ENCODE peak calls at places on chromosomes 1 and 21, in nine cellular contexts. U is osteocyte; G is stimulated activated CD4-positive, alpha-beta T cell treated with anti-CD3 and anti-CD28 coated beads, Interleukin-1b, Interleukin-23, amount 100 ng/mL, for 1 hour; T is right cardiac atrium; F is amniotic stem cell; R is suprapubic skin; Z is stimulated activated CD8-positive, alpha-beta memory T cell treated with anti-CD3 and anti-CD28 coated beads, Interleukin-4, amount 100 ng/mL, for 24 hours; H is mesothelial cell of epicardium; O is fibroblast of lung. S is an unnamed sample.

GRCh38 chr1:240555524-240555923 is 56.4 kb downstream of the GREM2 start:
- DNase-seq in U (no peak), G (no peak), T (no peak), F (no peak), R (no peak), Z (no peak), H (no peak), O (no peak), S (no peak)

GRCh38 chr1:235954306-235955283 is 87.9 kb upstream of the LYST start:
- DNase-seq in U (peak), G (no peak), T (peak), F (no peak), R (no peak), Z (no peak), H (no peak), O (no peak), S (no peak)

GRCh38 chr1:98331232-98331631 is 330.3 kb upstream of the SNX7 start:
- DNase-seq in U (no peak), G (no peak), T (no peak), F (no peak), R (no peak), Z (no peak), H (no peak), O (no peak), S (no peak)

GRCh38 chr1:39183503-39184353 is 20.8 kb upstream of the MACF1 start:
- DNase-seq in U (no peak), G (peak), T (no peak), F (peak), R (peak), Z (peak), H (no peak), O (peak), S (peak)

GRCh38 chr1:33081554-33082305 is 777 bp downstream of the AZIN2 start:
- DNase-seq in U (no peak), G (no peak), T (peak), F (no peak), R (no peak), Z (no peak), H (no peak), O (no peak), S (no peak)

GRCh38 chr1:209873067-209873810 is 45.5 kb downstream of the UTP25 start:
- DNase-seq in U (no peak), G (no peak), T (no peak), F (no peak), R (no peak), Z (no peak), H (no peak), O (peak), S (peak)

GRCh38 chr1:221724931-221725605 is 16.8 kb downstream of the DUSP10 start:
- DNase-seq in U (no peak), G (no peak), T (peak), F (no peak), R (peak), Z (no peak), H (no peak), O (peak), S (no peak)

GRCh38 chr1:38305666-38306065 is 259.1 kb upstream of the POU3F1 start:
- DNase-seq in U (no peak), G (no peak), T (no peak), F (no peak), R (no peak), Z (no peak), H (no peak), O (no peak), S (no peak)

GRCh38 chr1:20644416-20644815 is 11.2 kb downstream of the PINK1 start:
- DNase-seq in U (no peak), G (no peak), T (no peak), F (no peak), R (no peak), Z (no peak), H (no peak), O (no peak), S (no peak)

GRCh38 chr1:161843156-161843555 is 77.0 kb downstream of the ATF6 start:
- DNase-seq in U (no peak), G (no peak), T (no peak), F (no peak), R (no peak), Z (no peak), H (no peak), O (no peak), S (no peak)

GRCh38 chr1:160101037-160101716 is 2.8 kb upstream of the IGSF8 start:
- DNase-seq in U (peak), G (peak), T (peak), F (no peak), R (peak), Z (peak), H (peak), O (peak), S (peak)

GRCh38 chr1:12179111-12179519 is 12.3 kb downstream of the TNFRSF1B start:
- DNase-seq in U (no peak), G (peak), T (no peak), F (peak), R (no peak), Z (peak), H (no peak), O (peak), S (no peak)

GRCh38 chr1:222852326-222852725 is 37.5 kb downstream of the DISP1 start:
- DNase-seq in U (no peak), G (no peak), T (no peak), F (no peak), R (no peak), Z (no peak), H (no peak), O (no peak), S (no peak)

GRCh38 chr1:193558491-193559028 is 372.1 kb upstream of the B3GALT2 start:
- DNase-seq in U (no peak), G (no peak), T (no peak), F (peak), R (no peak), Z (no peak), H (no peak), O (peak), S (no peak)

GRCh38 chr1:27591622-27592021 is 12.3 kb downstream of the AHDC1 start:
- DNase-seq in U (no peak), G (no peak), T (no peak), F (no peak), R (no peak), Z (no peak), H (no peak), O (peak), S (peak)

GRCh38 chr1:20819818-20820217 is 32.7 kb upstream of the HP1BP3 start:
- DNase-seq in U (no peak), G (no peak), T (no peak), F (no peak), R (no peak), Z (no peak), H (no peak), O (no peak), S (no peak)

GRCh38 chr1:67614511-67614934 is 70.5 kb upstream of the GADD45A start:
- DNase-seq in U (no peak), G (no peak), T (no peak), F (no peak), R (no peak), Z (no peak), H (no peak), O (peak), S (no peak)

GRCh38 chr1:236175642-236176336 is 33.5 kb downstream of the GPR137B start:
- DNase-seq in U (no peak), G (no peak), T (no peak), F (no peak), R (no peak), Z (no peak), H (no peak), O (no peak), S (no peak)

GRCh38 chr1:233295775-233296322 is 324 bp upstream of the PCNX2 start:
- DNase-seq in U (no peak), G (peak), T (no peak), F (no peak), R (no peak), Z (no peak), H (no peak), O (no peak), S (no peak)

GRCh38 chr1:213399695-213400094 is 348.7 kb downstream of the RPS6KC1 start:
- DNase-seq in U (no peak), G (no peak), T (peak), F (no peak), R (no peak), Z (no peak), H (no peak), O (no peak), S (no peak)

GRCh38 chr1:96370752-96371151 is 350.8 kb upstream of the PTBP2 start:
- DNase-seq in U (no peak), G (no peak), T (no peak), F (no peak), R (no peak), Z (no peak), H (no peak), O (peak), S (no peak)

GRCh38 chr1:170196490-170196889 is 50.7 kb downstream of the NTMT2 start:
- DNase-seq in U (no peak), G (no peak), T (no peak), F (no peak), R (no peak), Z (no peak), H (no peak), O (no peak), S (no peak)

GRCh38 chr1:32886012-32886827 is at the start of gene HPCA:
- DNase-seq in U (peak), G (no peak), T (peak), F (no peak), R (no peak), Z (peak), H (peak), O (peak), S (peak)

GRCh38 chr21:16186742-16187141 is 457.0 kb downstream of the USP25 start:
- DNase-seq in U (no peak), G (no peak), T (no peak), F (no peak), R (no peak), Z (no peak), H (no peak), O (no peak), S (no peak)

GRCh38 chr1:6052543-6053205 is 7.0 kb downstream of the KCNAB2 start:
- DNase-seq in U (no peak), G (peak), T (peak), F (peak), R (no peak), Z (peak), H (peak), O (peak), S (peak)

GRCh38 chr1:164648211-164649080 is 89.5 kb downstream of the PBX1 start:
- DNase-seq in U (no peak), G (no peak), T (no peak), F (no peak), R (no peak), Z (no peak), H (no peak), O (no peak), S (no peak)

GRCh38 chr1:226990133-226990716 is 50.1 kb downstream of the COQ8A start:
- DNase-seq in U (no peak), G (peak), T (peak), F (no peak), R (no peak), Z (peak), H (no peak), O (no peak), S (no peak)

GRCh38 chr1:10980094-10980577 is 32.3 kb upstream of the TARDBP start:
- DNase-seq in U (peak), G (no peak), T (peak), F (peak), R (peak), Z (no peak), H (peak), O (peak), S (no peak)

S was measured in NCI-H1105 treated with DMSO at 0.1 percent for 48 hours.